ENCODE peak calls at places on chromosomes 1 and 21, in five cellular contexts. D is hepatocyte, S is HCT116, R is sigmoid colon, C is A549. Z is an unnamed sample. For H3K4me1, the result is how much of the 10 kb centered on the place peaks cover.

GRCh38 chr1:153438599-153438998 is 21.9 kb downstream of the S100A7 start:
- DNase-seq in D (no peak), S (no peak), R (no peak), C (no peak), Z (no peak)

GRCh38 chr1:196393742-196394141 is 214.5 kb downstream of the KCNT2 start:
- DNase-seq in D (no peak), S (no peak), R (peak), C (no peak), Z (no peak)

GRCh38 chr1:220874201-220874655 is 5.0 kb upstream of the HLX start:
- DNase-seq in D (peak), S (peak), R (no peak), C (peak), Z (no peak)

GRCh38 chr21:32380940-32381339 is 11.9 kb downstream of the URB1 start:
- DNase-seq in D (no peak), S (no peak), R (no peak), C (no peak), Z (no peak)

GRCh38 chr1:19309123-19309813 is 2.7 kb downstream of the AKR7A2 start:
- DNase-seq in D (no peak), S (no peak), R (no peak), C (no peak), Z (no peak)

GRCh38 chr1:21524686-21525339 is 15.6 kb downstream of the ALPL start:
- DNase-seq in D (no peak), S (no peak), R (no peak), C (no peak), Z (no peak)

GRCh38 chr1:201100169-201100930 is 11.9 kb downstream of the CACNA1S start:
- DNase-seq in D (no peak), S (no peak), R (no peak), C (no peak), Z (no peak)

GRCh38 chr1:151165281-151165737 is 393 bp downstream of the LYSMD1 start:
- DNase-seq in D (peak), S (no peak), R (peak), C (peak), Z (peak)

GRCh38 chr1:55041613-55042012 is 2.3 kb downstream of the PCSK9 start:
- DNase-seq in D (no peak), S (no peak), R (no peak), C (no peak), Z (no peak)
- H3K4me1 ChIP-seq in D (under half), S (under half), R (under half), C (under half), Z (under half)

GRCh38 chr1:61049850-61050540 is 32.4 kb upstream of the NFIA start:
- DNase-seq in D (peak), S (peak), R (peak), C (peak), Z (peak)
- H3K27ac ChIP-seq in D (peak), S (peak), R (peak), C (peak), Z (peak)

GRCh38 chr1:8170059-8170835 is 144.1 kb upstream of the ERRFI1 start:
- DNase-seq in D (peak), S (no peak), R (peak), C (no peak), Z (no peak)
- H3K4me1 ChIP-seq in D (under half), S (half or more), R (under half), C (half or more), Z (under half)

GRCh38 chr1:89195476-89195875 is 3.3 kb downstream of the GBP4 start:
- DNase-seq in D (no peak), S (no peak), R (no peak), C (no peak), Z (no peak)
- H3K27ac ChIP-seq in D (no peak), S (no peak), R (no peak), C (no peak), Z (peak)

GRCh38 chr21:42758721-42759593 is 105.5 kb downstream of the PDE9A start:
- DNase-seq in D (no peak), S (no peak), R (no peak), C (no peak), Z (no peak)
- H3K4me1 ChIP-seq in D (under half), S (under half), R (under half), C (under half), Z (under half)

DNA sequence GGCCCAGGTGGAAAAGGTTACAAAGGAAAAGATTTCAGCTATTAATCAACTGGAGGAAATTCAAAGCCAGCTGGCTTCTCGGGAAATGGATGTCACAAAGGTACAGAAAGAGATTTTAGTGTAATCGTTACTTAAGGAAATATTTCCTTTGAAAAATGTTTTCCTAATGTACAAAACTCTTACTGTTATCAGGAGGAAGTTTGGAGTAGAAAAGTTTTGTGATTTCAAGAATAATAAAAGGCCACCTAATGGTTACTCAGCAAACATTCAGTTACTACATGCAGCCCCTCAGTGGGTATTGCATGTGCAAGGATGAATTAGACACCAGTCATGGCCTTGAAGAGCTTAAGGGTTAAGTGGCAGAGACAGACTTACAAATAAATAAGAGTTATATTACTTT is 85.2 kb downstream of the SDCCAG8 start:
- DNase-seq in D (no peak), S (no peak), R (no peak), C (peak), Z (no peak)
- H3K27ac ChIP-seq in D (no peak), S (no peak), R (no peak), C (no peak), Z (no peak)

Z was measured in small intestine.